ENCODE peak calls at places on chromosomes 7 and 10, in seven cellular contexts. L is neuronal stem cell, I is GM23248, F is cardiac muscle cell, B is endodermal cell, J is A549, U is tibial artery. G is an unnamed sample.

GRCh38 chr10:50624866-50625491 is 1.2 kb upstream of the SGMS1 start:
- DNase-seq in L (peak; percentile 74), I (peak; percentile 89), F (peak; percentile 83), B (peak; percentile 88), J (peak; percentile 86), U (peak; percentile 67), G (peak; percentile 54)

GRCh38 chr10:46552526-46553237 is 3.8 kb downstream of the GPRIN2 start:
- DNase-seq in L (no peak), I (no peak), F (no peak), B (peak; percentile 40), J (no peak), U (peak; percentile 19), G (no peak)

GRCh38 chr10:6973904-6974303 is 393.8 kb upstream of the PRKCQ start:
- DNase-seq in L (no peak), I (no peak), F (no peak), B (no peak), J (no peak), U (no peak), G (no peak)

GRCh38 chr10:11154809-11155208 is 137.1 kb downstream of the CELF2 start:
- DNase-seq in L (no peak), I (peak; percentile 41), F (no peak), B (no peak), J (no peak), U (no peak), G (no peak)

GRCh38 chr10:56095506-56096225 is 265.4 kb downstream of the ZWINT start:
- DNase-seq in L (no peak), I (no peak), F (peak; percentile 26), B (peak; percentile 56), J (no peak), U (no peak), G (no peak)

GRCh38 chr7:167087-167855 is 25.1 kb upstream of the FAM20C start:
- DNase-seq in L (no peak), I (no peak), F (no peak), B (no peak), J (no peak), U (no peak), G (no peak)

GRCh38 chr10:3472705-3473078 is 300.1 kb upstream of the PITRM1 start:
- DNase-seq in L (no peak), I (peak; percentile 82), F (no peak), B (no peak), J (peak; percentile 78), U (no peak), G (no peak)

GRCh38 chr10:29454250-29454649 is 165.4 kb downstream of the LYZL1 start:
- DNase-seq in L (no peak), I (no peak), F (no peak), B (no peak), J (no peak), U (no peak), G (no peak)

GRCh38 chr10:7311256-7312178 is 99.3 kb downstream of the SFMBT2 start:
- DNase-seq in L (no peak), I (no peak), F (no peak), B (no peak), J (peak; percentile 94), U (no peak), G (no peak)

GRCh38 chr10:30080161-30080560 is 20.8 kb upstream of the JCAD start:
- DNase-seq in L (no peak), I (peak; percentile 65), F (no peak), B (no peak), J (no peak), U (no peak), G (no peak)

GRCh38 chr7:83148776-83149175 is 13.9 kb downstream of the PCLO start:
- DNase-seq in L (no peak), I (peak; percentile 8), F (no peak), B (no peak), J (peak; percentile 15), U (no peak), G (no peak)

GRCh38 chr10:91511549-91512330 is 101.6 kb downstream of the HECTD2 start:
- DNase-seq in L (no peak), I (peak; percentile 92), F (no peak), B (no peak), J (peak; percentile 50), U (no peak), G (no peak)

GRCh38 chr7:83359108-83359507 is 196.4 kb upstream of the PCLO start:
- DNase-seq in L (no peak), I (no peak), F (no peak), B (no peak), J (no peak), U (no peak), G (no peak)

GRCh38 chr10:107914450-107915276 is 750.2 kb upstream of the SORCS1 start:
- DNase-seq in L (peak; percentile 48), I (peak; percentile 70), F (peak; percentile 69), B (peak; percentile 82), J (peak; percentile 0), U (no peak), G (no peak)

GRCh38 chr10:102752266-102752930 is 8.7 kb downstream of the WBP1L start:
- DNase-seq in L (no peak), I (peak; percentile 96), F (no peak), B (no peak), J (no peak), U (peak; percentile 65), G (no peak)

GRCh38 chr10:110805292-110805691 is 66.4 kb upstream of the PDCD4 start:
- DNase-seq in L (no peak), I (no peak), F (no peak), B (no peak), J (no peak), U (no peak), G (no peak)

GRCh38 chr10:99926925-99927718 is 82.6 kb downstream of the DNMBP start:
- DNase-seq in L (no peak), I (peak; percentile 53), F (peak; percentile 19), B (no peak), J (peak; percentile 34), U (peak; percentile 32), G (peak; percentile 50)

GRCh38 chr7:111383133-111383532 is 179.2 kb downstream of the IMMP2L start:
- DNase-seq in L (no peak), I (no peak), F (no peak), B (no peak), J (no peak), U (no peak), G (no peak)

GRCh38 chr7:40306596-40306995 is 171.8 kb downstream of the SUGCT start:
- DNase-seq in L (no peak), I (peak; percentile 47), F (no peak), B (no peak), J (no peak), U (no peak), G (no peak)

GRCh38 chr7:90530263-90530662 is 60.8 kb downstream of the PTTG1IP2 start:
- DNase-seq in L (no peak), I (peak; percentile 37), F (no peak), B (no peak), J (no peak), U (no peak), G (no peak)

GRCh38 chr7:139771001-139771956 is 6.5 kb downstream of the HIPK2 start:
- DNase-seq in L (no peak), I (peak; percentile 68), F (no peak), B (peak; percentile 13), J (peak; percentile 50), U (no peak), G (no peak)

GRCh38 chr10:112235920-112236319 is 47.3 kb upstream of the TECTB start:
- DNase-seq in L (no peak), I (no peak), F (no peak), B (no peak), J (no peak), U (no peak), G (no peak)

GRCh38 chr7:1533569-1534329 is 3.2 kb downstream of the MAFK start:
- DNase-seq in L (no peak), I (peak; percentile 97), F (peak; percentile 40), B (peak; percentile 74), J (peak; percentile 88), U (peak; percentile 64), G (peak; percentile 65)

GRCh38 chr10:29737209-29737565 is 102.4 kb upstream of the SVIL start:
- DNase-seq in L (no peak), I (no peak), F (no peak), B (no peak), J (no peak), U (no peak), G (no peak)

DNA sequence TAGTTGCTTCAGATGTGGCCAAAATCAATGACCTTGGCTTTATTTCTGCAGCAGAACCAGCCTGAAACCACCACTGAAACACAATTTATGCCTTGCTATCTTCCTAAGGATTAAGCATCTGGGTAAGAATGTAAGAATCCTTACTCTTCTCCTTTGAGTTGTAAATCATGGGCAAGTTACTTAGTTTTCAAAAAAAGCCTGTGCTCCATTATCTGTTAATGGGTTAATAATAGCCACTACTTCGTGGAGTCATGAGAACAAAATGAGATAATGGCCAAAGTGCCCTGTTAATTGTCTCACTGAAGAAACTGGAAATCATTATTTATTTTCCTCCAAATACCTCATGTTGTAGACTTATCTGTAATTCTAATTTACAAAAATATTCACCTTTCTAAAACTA is 1.9 kb upstream of the AASS start:
- DNase-seq in L (no peak), I (no peak), F (peak; percentile 10), B (no peak), J (no peak), U (no peak), G (no peak)
- H3K27ac ChIP-seq in L (no peak overlapping the region), I (no peak overlapping the region), F (peak overlapping the region; percentile 80), B (no peak overlapping the region), J (no peak overlapping the region), U (no peak overlapping the region), G (peak overlapping the region; percentile 91)

DNA sequence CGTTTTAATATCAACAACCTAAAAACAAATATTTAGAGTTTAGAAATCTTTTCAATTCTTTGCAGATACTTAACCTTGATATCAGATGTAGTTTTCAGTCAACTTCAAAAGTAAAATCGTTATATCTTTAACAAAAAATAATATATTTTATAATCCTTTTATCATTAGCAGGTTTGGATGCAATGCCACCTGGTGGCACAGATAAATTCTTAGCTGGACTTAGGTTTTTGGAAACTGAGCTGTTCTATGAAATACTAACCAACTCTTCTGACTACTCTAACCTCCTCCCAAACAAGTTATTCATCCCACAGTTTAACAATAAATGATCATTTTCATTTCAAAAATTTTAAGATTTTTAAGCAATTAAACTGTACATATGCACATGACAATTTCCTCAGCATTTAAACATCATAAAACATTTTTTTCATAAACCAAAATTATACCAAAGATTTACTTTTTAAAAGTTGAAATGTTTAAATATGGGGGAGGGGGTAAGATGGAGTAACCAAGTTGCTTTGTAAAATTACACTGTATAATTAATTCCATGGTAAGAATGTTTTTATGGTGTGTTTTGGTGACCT is 56.9 kb downstream of the HIBADH start:
- DNase-seq in L (no peak), I (peak; percentile 75), F (peak; percentile 17), B (no peak), J (peak; percentile 55), U (no peak), G (no peak)
- H3K4me1 ChIP-seq in L (peaks cover 3% of the 10 kb centered on the region), I (peaks cover 50% of the 10 kb centered on the region), F (peaks cover 16% of the 10 kb centered on the region), B (peaks cover 30% of the 10 kb centered on the region), J (peaks cover 68% of the 10 kb centered on the region), U (no peaks in the 10 kb centered on the region), G (no peaks in the 10 kb centered on the region)

DNA sequence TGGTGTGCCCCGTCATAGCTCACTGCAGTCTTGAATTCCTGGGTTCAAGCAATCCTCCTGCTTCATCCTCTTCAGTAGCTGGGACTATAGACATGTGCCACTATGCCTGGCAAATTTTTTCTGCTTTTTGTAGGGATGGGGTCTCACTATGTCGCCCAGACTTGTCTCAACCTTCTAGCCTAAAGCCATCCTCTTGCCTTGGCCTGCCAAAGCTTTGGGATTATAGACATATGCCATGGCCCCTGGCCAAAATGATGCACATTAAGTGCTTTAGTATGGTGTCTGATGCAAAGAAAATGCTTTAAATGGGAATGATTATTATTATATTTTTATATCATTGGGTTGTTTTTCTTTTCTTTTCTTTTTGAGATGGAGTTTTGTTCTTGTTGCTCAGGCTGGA is 33.2 kb upstream of the VCL start:
- DNase-seq in L (no peak), I (no peak), F (no peak), B (no peak), J (no peak), U (no peak), G (no peak)
- H3K27ac ChIP-seq in L (peak overlapping the region; percentile 100), I (no peak overlapping the region), F (peak overlapping the region; percentile 100), B (no peak overlapping the region), J (peak overlapping the region; percentile 91), U (no peak overlapping the region), G (no peak overlapping the region)

GRCh38 chr10:130902929-130903328 is 408.6 kb downstream of the TCERG1L start:
- DNase-seq in L (no peak), I (no peak), F (no peak), B (peak; percentile 19), J (no peak), U (no peak), G (no peak)
- H3K4me1 ChIP-seq in L (no peaks in the 10 kb centered on the region), I (no peaks in the 10 kb centered on the region), F (no peaks in the 10 kb centered on the region), B (no peaks in the 10 kb centered on the region), J (no peaks in the 10 kb centered on the region), U (no peaks in the 10 kb centered on the region), G (no peaks in the 10 kb centered on the region)